ENCODE peak calls at places on chromosomes 16 and 17, in four cellular contexts. T is astrocyte, E is adipocyte, J is IMR-90. X is an unnamed sample.

GRCh38 chr16:88763502-88764053 is 21.4 kb downstream of the PIEZO1 start:
- DNase-seq in T (no peak), J (no peak), E (no peak), X (no peak)

GRCh38 chr16:54284319-54284930 is 2.2 kb downstream of the IRX3 start:
- DNase-seq in T (no peak), J (no peak), E (no peak), X (peak; percentile 77)

GRCh38 chr17:68200689-68201424 is 47.0 kb upstream of the AMZ2 start:
- DNase-seq in T (peak; percentile 34), J (peak; percentile 62), E (peak; percentile 82), X (peak; percentile 90)

GRCh38 chr16:22813946-22814325 is at the start of gene HS3ST2:
- DNase-seq in E (peak; percentile 8), J (no peak), T (no peak), X (peak; percentile 80)

GRCh38 chr17:74190807-74191206 is 12.7 kb upstream of the RPL38 start:
- DNase-seq in E (peak; percentile 53), J (no peak), T (no peak), X (peak; percentile 68)

GRCh38 chr16:67544844-67545664 is 16.4 kb downstream of the RIPOR1 start:
- DNase-seq in T (no peak), J (no peak), E (no peak), X (no peak)

GRCh38 chr17:51572115-51572514 is 311.8 kb downstream of the UTP18 start:
- DNase-seq in E (no peak), J (no peak), T (no peak), X (no peak)

GRCh38 chr16:49490321-49490705 is 116.7 kb downstream of the C16orf78 start:
- DNase-seq in E (no peak), J (no peak), T (no peak), X (no peak)

GRCh38 chr17:36926226-36926625 is 11.0 kb upstream of the LHX1 start:
- DNase-seq in J (no peak), T (no peak), E (no peak), X (no peak)

GRCh38 chr17:67525239-67526135 is 148.4 kb downstream of the PITPNC1 start:
- DNase-seq in T (no peak), E (no peak), J (no peak), X (no peak)

GRCh38 chr16:2473425-2473926 is 1.5 kb upstream of the TBC1D24 start:
- DNase-seq in T (no peak), E (no peak), J (no peak), X (peak; percentile 84)

GRCh38 chr16:58639230-58639629 is 9.6 kb upstream of the CNOT1 start:
- DNase-seq in E (no peak), J (no peak), T (no peak), X (no peak)

GRCh38 chr17:55377885-55378284 is 43.8 kb downstream of the MMD start:
- DNase-seq in T (no peak), E (no peak), J (no peak), X (no peak)

GRCh38 chr17:7241783-7242716 is at the start of gene GABARAP:
- DNase-seq in E (peak; percentile 98), J (peak; percentile 90), T (peak; percentile 82), X (peak; percentile 98)

GRCh38 chr17:7238418-7239090 is 703 bp downstream of the PHF23 start:
- DNase-seq in T (no peak), J (no peak), E (peak; percentile 38), X (peak; percentile 84)

GRCh38 chr17:7241047-7241733 is 1.1 kb downstream of the GABARAP start:
- DNase-seq in E (no peak), J (no peak), T (no peak), X (no peak)

GRCh38 chr17:7239091-7240027 is at the start of gene PHF23:
- DNase-seq in J (peak; percentile 99), T (peak; percentile 99), E (peak; percentile 99), X (peak; percentile 100)

GRCh38 chr17:7240375-7240774 is 1.1 kb upstream of the PHF23 start:
- DNase-seq in T (no peak), J (no peak), E (no peak), X (no peak)
- H3K4me3 ChIP-seq in T (peak overlapping the region; percentile 92), J (no peak overlapping the region), E (peak overlapping the region; percentile 98), X (peak overlapping the region; percentile 35)

GRCh38 chr17:81401727-81402529 is 6.7 kb downstream of the BAHCC1 start:
- DNase-seq in J (no peak), T (no peak), E (no peak), X (no peak)
- H3K9ac ChIP-seq in J (peak overlapping the region; percentile 10), T (peak overlapping the region; percentile 83), E (peak overlapping the region; percentile 97), X (peak overlapping the region; percentile 70)

GRCh38 chr16:56102159-56102798 is 89.0 kb upstream of the GNAO1 start:
- DNase-seq in E (no peak), T (no peak), J (no peak), X (peak; percentile 91)
- H3K4me3 ChIP-seq in E (peak overlapping the region; percentile 67), T (peak overlapping the region; percentile 23), J (no peak overlapping the region), X (no peak overlapping the region)

DNA sequence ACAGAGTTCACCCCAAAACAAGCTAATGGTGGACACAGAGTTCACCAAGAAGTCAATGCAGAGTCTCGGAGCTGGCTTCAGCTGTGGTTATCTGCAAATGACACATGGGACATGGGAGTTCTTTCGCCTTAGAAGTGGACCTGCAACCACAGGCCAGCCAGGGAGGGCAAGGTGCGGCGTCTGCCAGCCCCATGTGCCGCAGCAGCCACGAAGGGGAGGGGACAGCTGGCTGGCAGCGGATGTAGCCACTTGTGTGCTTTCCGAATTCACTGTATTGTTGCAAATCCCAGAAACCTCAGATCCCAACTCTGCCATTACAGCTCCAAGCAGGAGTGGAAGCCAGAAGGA is 24.8 kb downstream of the LMF1 start:
- DNase-seq in T (no peak), J (peak; percentile 15), E (no peak), X (peak; percentile 30)
- H3K9ac ChIP-seq in T (no peak overlapping the region), J (no peak overlapping the region), E (no peak overlapping the region), X (no peak overlapping the region)

X was measured in kidney.